ENCODE peak calls at places on chromosomes 7 and 10, in ten cellular contexts. M is upper lobe of right lung; H is Panc1; P is fibroblast of lung; Z is CD8-positive, alpha-beta memory T cell; T is stomach; C is aorta; Q is mammary epithelial cell; B is transverse colon; O is thyroid gland. L is an unnamed sample.

GRCh38 chr10:132066186-132066585 is 440 bp downstream of the JAKMIP3 start:
- DNase-seq in M (peak; percentile 54), H (no peak), P (no peak), Z (no peak), T (no peak), C (peak; percentile 34), Q (peak; percentile 15), B (no peak), O (no peak), L (no peak)

GRCh38 chr7:15309891-15310290 is 251.9 kb downstream of the AGMO start:
- DNase-seq in M (no peak), H (no peak), P (peak; percentile 12), Z (no peak), T (no peak), C (no peak), Q (peak; percentile 6), B (no peak), O (no peak), L (no peak)

GRCh38 chr7:46680147-46680546 is 759.1 kb upstream of the IGFBP3 start:
- DNase-seq in M (no peak), H (no peak), P (no peak), Z (no peak), T (no peak), C (no peak), Q (peak; percentile 27), B (no peak), O (peak; percentile 5), L (no peak)

GRCh38 chr7:76002822-76003221 is 8.4 kb upstream of the TMEM120A start:
- DNase-seq in M (no peak), H (no peak), P (no peak), Z (no peak), T (no peak), C (no peak), Q (no peak), B (no peak), O (no peak), L (no peak)

GRCh38 chr7:130899638-130900401 is 165.8 kb upstream of the KLF14 start:
- DNase-seq in M (no peak), H (peak; percentile 72), P (no peak), Z (no peak), T (peak; percentile 67), C (no peak), Q (no peak), B (peak; percentile 83), O (peak; percentile 52), L (no peak)

GRCh38 chr7:5697754-5698487 is 83.5 kb downstream of the RNF216 start:
- DNase-seq in M (no peak), H (no peak), P (no peak), Z (no peak), T (no peak), C (no peak), Q (no peak), B (no peak), O (no peak), L (no peak)

GRCh38 chr7:5792268-5792667 is 10.8 kb upstream of the RNF216 start:
- DNase-seq in M (no peak), H (no peak), P (no peak), Z (no peak), T (no peak), C (no peak), Q (no peak), B (no peak), O (no peak), L (no peak)

GRCh38 chr7:108062250-108063014 is 59.5 kb upstream of the LAMB1 start:
- DNase-seq in M (no peak), H (no peak), P (no peak), Z (no peak), T (no peak), C (no peak), Q (peak; percentile 70), B (no peak), O (peak; percentile 11), L (no peak)

GRCh38 chr7:91212592-91212991 is 51.6 kb upstream of the FZD1 start:
- DNase-seq in M (no peak), H (no peak), P (peak; percentile 22), Z (no peak), T (no peak), C (no peak), Q (no peak), B (no peak), O (no peak), L (no peak)

GRCh38 chr10:124343351-124344265 is 75.1 kb downstream of the OAT start:
- DNase-seq in M (peak; percentile 40), H (no peak), P (no peak), Z (no peak), T (no peak), C (no peak), Q (no peak), B (no peak), O (no peak), L (peak; percentile 64)
- H3K4me1 ChIP-seq in M (peaks cover 14% of the 10 kb centered on the region), H (peaks cover 11% of the 10 kb centered on the region), P (peaks cover 4% of the 10 kb centered on the region), Z (no peaks in the 10 kb centered on the region), T (no peaks in the 10 kb centered on the region), C (peaks cover 2% of the 10 kb centered on the region), Q (peaks cover 26% of the 10 kb centered on the region), B (no peaks in the 10 kb centered on the region), O (no peaks in the 10 kb centered on the region), L (peaks cover 18% of the 10 kb centered on the region)

DNA sequence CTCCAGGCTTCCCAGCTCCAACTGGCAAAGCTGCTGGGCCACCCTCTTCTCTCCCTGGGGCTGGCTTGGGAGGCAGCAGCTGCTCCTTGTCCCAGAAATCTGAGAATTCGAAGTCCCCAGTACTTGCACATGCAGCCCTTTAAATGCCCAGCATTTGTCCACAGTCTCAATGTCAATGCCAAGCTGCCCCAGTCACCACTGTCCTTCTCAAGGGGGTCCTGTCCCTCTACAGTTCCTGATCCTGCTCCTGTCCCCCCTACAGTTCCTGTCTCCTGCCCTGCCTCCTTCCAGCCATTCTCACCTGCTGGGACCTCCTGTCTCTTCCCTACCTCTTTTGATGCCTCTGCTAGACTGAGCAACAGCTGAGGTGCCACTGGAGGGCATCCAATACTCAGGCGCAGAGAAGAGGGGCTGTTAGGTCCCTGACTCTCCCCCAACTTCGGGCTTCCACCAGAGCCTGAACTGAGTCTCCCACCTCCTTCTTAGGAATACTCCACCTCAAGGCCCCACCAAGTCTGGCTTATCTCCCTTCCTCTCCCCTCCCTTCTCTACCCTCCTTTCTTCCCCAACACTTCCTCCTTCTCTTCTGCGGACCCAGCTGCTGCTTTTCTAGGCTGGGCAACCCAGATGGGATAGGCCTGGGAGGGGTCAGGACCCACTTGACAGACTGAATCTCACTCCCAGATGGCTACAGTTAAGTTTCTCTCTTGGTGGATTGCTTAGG is 4.7 kb upstream of the HOXA11 start:
- DNase-seq in M (peak; percentile 30), H (no peak), P (no peak), Z (peak; percentile 45), T (peak; percentile 8), C (peak; percentile 51), Q (no peak), B (peak; percentile 41), O (no peak), L (no peak)
- H3K27me3 ChIP-seq in M (peaks cover 100% of the 10 kb centered on the region), H (no peaks in the 10 kb centered on the region), P (peaks cover 89% of the 10 kb centered on the region), Z (peaks cover 93% of the 10 kb centered on the region), T (peaks cover 99% of the 10 kb centered on the region), C (peaks cover 2% of the 10 kb centered on the region), Q (peaks cover 61% of the 10 kb centered on the region), B (peaks cover 64% of the 10 kb centered on the region), O (peaks cover 91% of the 10 kb centered on the region), L (peaks cover 100% of the 10 kb centered on the region)

GRCh38 chr7:34096135-34096775 is 190.9 kb downstream of the BMPER start:
- DNase-seq in M (no peak), H (no peak), P (peak; percentile 98), Z (no peak), T (peak; percentile 31), C (peak; percentile 78), Q (peak; percentile 65), B (peak; percentile 30), O (peak; percentile 21), L (no peak)
- H3K4me3 ChIP-seq in M (no peak overlapping the region), H (no peak overlapping the region), P (no peak overlapping the region), Z (no peak overlapping the region), T (no peak overlapping the region), C (no peak overlapping the region), Q (no peak overlapping the region), B (no peak overlapping the region), O (no peak overlapping the region), L (no peak overlapping the region)

GRCh38 chr10:62049815-62050626 is 148.5 kb downstream of the ARID5B start:
- DNase-seq in M (no peak), H (no peak), P (no peak), Z (no peak), T (no peak), C (no peak), Q (no peak), B (no peak), O (no peak), L (no peak)
- H3K4me1 ChIP-seq in M (peaks cover 61% of the 10 kb centered on the region), H (peaks cover 63% of the 10 kb centered on the region), P (peaks cover 41% of the 10 kb centered on the region), Z (peaks cover 96% of the 10 kb centered on the region), T (peaks cover 91% of the 10 kb centered on the region), C (peaks cover 8% of the 10 kb centered on the region), Q (peaks cover 44% of the 10 kb centered on the region), B (peaks cover 36% of the 10 kb centered on the region), O (peaks cover 11% of the 10 kb centered on the region), L (peaks cover 99% of the 10 kb centered on the region)

GRCh38 chr7:85324145-85324799 is 137.4 kb upstream of the SEMA3D start:
- DNase-seq in M (no peak), H (no peak), P (no peak), Z (no peak), T (no peak), C (no peak), Q (no peak), B (no peak), O (no peak), L (no peak)
- H3K27me3 ChIP-seq in M (no peaks in the 10 kb centered on the region), H (no peaks in the 10 kb centered on the region), P (no peaks in the 10 kb centered on the region), Z (no peaks in the 10 kb centered on the region), T (no peaks in the 10 kb centered on the region), C (no peaks in the 10 kb centered on the region), Q (no peaks in the 10 kb centered on the region), B (no peaks in the 10 kb centered on the region), O (no peaks in the 10 kb centered on the region), L (no peaks in the 10 kb centered on the region)

GRCh38 chr7:47878662-47879061 is 69.6 kb downstream of the PKD1L1 start:
- DNase-seq in M (no peak), H (no peak), P (no peak), Z (no peak), T (no peak), C (no peak), Q (no peak), B (no peak), O (peak; percentile 7), L (no peak)
- H3K4me3 ChIP-seq in M (no peak overlapping the region), H (no peak overlapping the region), P (no peak overlapping the region), Z (no peak overlapping the region), T (no peak overlapping the region), C (no peak overlapping the region), Q (no peak overlapping the region), B (no peak overlapping the region), O (no peak overlapping the region), L (no peak overlapping the region)

DNA sequence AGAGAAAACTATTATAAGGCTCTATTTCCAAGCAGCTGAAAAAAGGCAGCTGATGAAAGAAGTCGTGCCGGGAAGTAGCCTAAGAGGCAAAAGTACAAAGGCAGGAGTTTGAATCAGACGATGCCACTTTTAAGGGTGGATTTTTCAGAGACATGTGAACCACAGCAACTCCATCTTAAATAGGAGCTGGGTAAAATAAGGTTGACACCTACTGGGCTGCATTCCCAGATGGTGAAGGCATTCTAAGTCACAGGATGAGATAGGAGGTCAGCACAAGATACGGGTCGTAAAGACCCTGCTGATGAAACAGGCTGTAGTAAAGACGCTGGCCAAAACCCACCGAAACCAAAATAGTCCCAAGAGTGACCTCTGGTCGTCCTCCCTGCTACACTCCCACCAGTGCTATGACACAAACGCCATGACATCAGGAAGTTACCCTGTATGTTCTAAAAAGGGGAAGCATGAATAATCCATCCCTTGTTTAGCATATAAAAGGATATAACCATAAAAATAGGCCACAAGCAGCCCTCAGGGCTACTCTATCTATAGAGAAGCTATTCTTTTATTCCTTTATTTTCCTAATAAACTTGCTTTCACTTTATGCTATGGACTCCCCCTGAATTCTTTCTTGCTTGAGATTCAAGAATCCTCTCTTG is 45.5 kb upstream of the PRSS1 start:
- DNase-seq in M (no peak), H (no peak), P (no peak), Z (no peak), T (no peak), C (no peak), Q (no peak), B (no peak), O (no peak), L (no peak)
- H3K4me1 ChIP-seq in M (no peaks in the 10 kb centered on the region), H (no peaks in the 10 kb centered on the region), P (no peaks in the 10 kb centered on the region), Z (peaks cover 14% of the 10 kb centered on the region), T (no peaks in the 10 kb centered on the region), C (no peaks in the 10 kb centered on the region), Q (no peaks in the 10 kb centered on the region), B (no peaks in the 10 kb centered on the region), O (peaks cover under 1% of the 10 kb centered on the region), L (no peaks in the 10 kb centered on the region)

L was measured in spleen.